ENCODE peak calls at places on chromosomes 3 and 15, in four cellular contexts. O, F, Y and P are unnamed samples.

GRCh38 chr15:86115138-86115801 is 35.6 kb downstream of the AGBL1 start:
- DNase-seq in O (no peak), F (no peak), Y (no peak), P (no peak)

GRCh38 chr15:98657721-98658120 is 9.4 kb downstream of the IGF1R start:
- DNase-seq in O (no peak), F (no peak), Y (no peak), P (no peak)

GRCh38 chr3:24683511-24684384 is 189.1 kb upstream of the THRB start:
- DNase-seq in O (no peak), F (peak), Y (no peak), P (peak)

GRCh38 chr15:97904196-97904572 is 56.3 kb upstream of the ARRDC4 start:
- DNase-seq in O (peak), F (peak), Y (peak), P (peak)

GRCh38 chr3:112027839-112028238 is 6.7 kb upstream of the TMPRSS7 start:
- DNase-seq in O (no peak), F (no peak), Y (no peak), P (no peak)

GRCh38 chr3:137172703-137173102 is 214.9 kb downstream of the IL20RB start:
- DNase-seq in O (no peak), F (no peak), Y (no peak), P (no peak)

GRCh38 chr15:70241561-70242320 is 144.0 kb upstream of the TLE3 start:
- DNase-seq in O (no peak), F (no peak), Y (no peak), P (peak)

GRCh38 chr3:155243512-155243921 is 50.0 kb downstream of the STRIT1 start:
- DNase-seq in O (no peak), F (peak), Y (no peak), P (no peak)

GRCh38 chr15:75145027-75145841 is 56.4 kb upstream of the C15orf39 start:
- DNase-seq in O (no peak), F (peak), Y (no peak), P (peak)

GRCh38 chr3:154193174-154193573 is 72.0 kb downstream of the ARHGEF26 start:
- DNase-seq in O (no peak), F (no peak), Y (no peak), P (no peak)

GRCh38 chr3:66744521-66744920 is 243.7 kb upstream of the LRIG1 start:
- DNase-seq in O (no peak), F (no peak), Y (no peak), P (no peak)

GRCh38 chr3:151404316-151404715 is 19.8 kb upstream of the P2RY12 start:
- DNase-seq in O (no peak), F (peak), Y (no peak), P (no peak)

GRCh38 chr3:99713440-99713839 is 75.0 kb downstream of the COL8A1 start:
- DNase-seq in O (no peak), F (no peak), Y (no peak), P (no peak)

DNA sequence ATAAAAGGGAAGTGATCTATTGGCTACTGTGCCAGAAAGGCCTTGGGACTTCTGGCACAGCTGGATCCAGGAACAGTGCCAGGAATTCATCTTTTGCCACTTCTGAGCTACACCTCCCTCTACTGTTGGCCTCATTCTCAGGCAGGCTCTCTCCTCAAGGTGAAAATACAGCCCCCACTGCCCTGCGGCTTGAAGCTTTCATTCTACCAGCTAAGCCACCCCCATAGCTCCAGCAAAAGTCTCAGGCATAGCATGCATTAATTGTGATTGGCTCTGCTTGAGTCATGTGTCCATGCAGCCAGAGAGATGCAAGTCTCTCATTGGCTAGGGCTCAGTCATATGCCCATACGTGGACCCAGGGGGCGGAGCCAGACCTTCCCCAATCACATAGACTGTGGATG is 142.4 kb downstream of the TPRA1 start:
- DNase-seq in O (no peak), F (no peak), Y (no peak), P (no peak)
- TF ChIP-seq CTCF in O (no peak), F (no peak), Y (no peak), P (no peak)

GRCh38 chr3:147120029-147120428 is 286.3 kb downstream of the ZIC4 start:
- DNase-seq in O (no peak), F (peak), Y (no peak), P (no peak)
- TF ChIP-seq CTCF in O (peak), F (peak), Y (peak), P (peak)

DNA sequence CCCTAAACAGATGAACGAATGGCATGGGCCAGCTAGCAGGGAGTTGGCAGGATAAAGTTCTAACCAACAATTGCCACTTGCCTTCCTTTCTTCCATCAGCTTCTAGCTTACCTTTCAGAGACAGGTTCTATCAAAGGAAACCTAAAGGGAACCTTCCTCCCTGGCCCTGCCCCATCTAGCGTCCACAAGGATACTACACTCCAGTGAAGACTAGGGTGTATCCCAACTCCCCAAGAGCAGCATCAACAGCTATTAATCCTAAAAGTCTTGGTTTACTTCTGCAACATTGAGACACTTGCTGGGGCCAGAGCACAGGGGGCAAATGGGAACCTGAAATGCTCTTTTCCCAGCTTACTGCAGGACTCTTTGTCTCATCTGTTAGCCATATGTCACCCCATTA is 37.0 kb upstream of the TMC3 start:
- DNase-seq in O (no peak), F (no peak), Y (no peak), P (no peak)
- TF ChIP-seq CTCF in O (no peak), F (no peak), Y (no peak), P (no peak)

DNA sequence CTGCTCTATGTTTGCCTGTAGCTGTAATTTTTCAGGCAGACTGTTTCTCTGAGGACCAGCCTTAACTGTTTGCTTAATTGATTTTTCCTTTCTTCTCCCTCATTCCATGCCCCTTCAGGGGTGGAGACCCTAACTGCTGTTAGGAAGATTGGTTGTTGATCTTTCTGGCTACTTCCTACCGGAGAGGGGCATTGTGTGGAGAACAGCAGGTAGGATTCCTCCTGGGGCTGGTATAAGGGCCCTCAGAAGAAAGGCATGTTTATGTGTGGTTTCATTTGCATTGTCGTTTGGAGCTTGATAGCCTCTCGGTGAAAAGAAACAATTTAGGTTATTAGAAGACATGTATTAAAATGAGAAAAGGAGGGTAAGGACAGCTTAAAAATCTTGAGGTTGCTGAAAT is 57.0 kb upstream of the GOLGA6L2 start:
- DNase-seq in O (no peak), F (no peak), Y (no peak), P (no peak)
- TF ChIP-seq CTCF in O (no peak), F (no peak), Y (no peak), P (no peak)

DNA sequence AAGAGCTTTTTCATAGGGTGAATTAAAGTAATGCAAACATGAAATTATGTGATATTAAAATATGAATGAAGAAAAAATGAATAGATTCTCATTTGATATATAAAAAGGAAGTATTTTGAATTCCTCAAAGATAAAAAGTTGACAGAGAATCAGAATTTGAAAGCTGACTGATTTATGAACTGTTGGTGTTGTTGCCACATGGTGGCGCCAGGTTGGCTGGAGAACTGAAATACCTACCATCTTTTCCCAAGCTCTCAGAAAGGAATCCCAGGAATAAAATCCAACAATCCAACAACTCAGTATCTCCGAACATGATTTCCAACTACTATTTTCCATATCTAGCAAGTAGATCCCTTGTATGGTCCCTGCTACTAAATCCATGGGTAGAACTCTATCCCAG is 3.1 kb downstream of the MYRIP start:
- DNase-seq in O (no peak), F (no peak), Y (no peak), P (no peak)
- TF ChIP-seq CTCF in O (peak), F (peak), Y (peak), P (peak)

GRCh38 chr3:12483872-12484197 is 445 bp upstream of the TSEN2 start:
- DNase-seq in O (no peak), F (no peak), Y (no peak), P (no peak)
- TF ChIP-seq CTCF in O (no peak), F (no peak), Y (no peak), P (no peak)

DNA sequence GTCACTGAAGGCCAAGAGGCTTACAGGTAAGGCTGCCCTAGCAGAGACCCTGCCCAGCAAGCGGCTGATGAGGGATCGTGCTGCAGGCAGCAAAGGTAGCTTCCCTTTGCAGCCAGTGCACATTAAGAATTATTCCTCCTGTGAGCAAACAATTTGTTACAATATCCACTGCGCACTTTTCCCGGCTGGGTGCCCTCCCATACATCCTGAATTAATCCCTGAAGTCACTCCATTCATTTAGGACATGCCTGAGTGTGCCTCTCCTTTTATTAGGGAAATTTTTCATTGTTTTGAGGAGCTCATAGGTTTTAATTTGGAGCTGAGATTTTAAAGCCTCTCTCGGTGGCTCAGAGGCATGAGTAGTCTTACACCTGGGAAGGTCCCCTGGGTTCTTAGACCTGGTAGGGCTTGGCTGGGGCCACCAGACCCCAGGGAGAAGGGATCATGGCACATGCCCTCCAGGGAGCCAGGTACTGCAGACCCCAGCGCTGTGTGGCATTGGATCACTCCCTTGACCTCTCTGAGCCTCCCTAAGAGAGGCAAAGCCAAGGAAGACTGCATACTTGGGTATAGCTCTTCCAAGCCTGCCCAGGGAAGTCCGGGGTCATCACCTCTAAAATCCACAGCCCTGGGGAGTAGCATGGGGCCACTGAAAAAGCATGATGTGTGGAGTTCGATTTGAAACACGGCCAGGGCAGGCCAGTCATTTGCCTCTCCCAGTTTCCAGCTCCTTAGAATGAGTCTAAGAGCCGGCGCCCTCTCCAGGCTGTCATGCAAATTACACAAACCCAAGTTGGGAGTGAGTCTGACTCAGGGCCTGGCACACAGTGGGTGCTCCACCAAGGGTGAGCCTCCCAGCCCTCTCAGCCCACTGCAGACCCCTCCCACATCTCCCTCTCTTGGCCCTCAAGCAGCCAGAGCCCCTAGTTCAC is 151.9 kb upstream of the LINGO1 start:
- DNase-seq in O (peak), F (peak), Y (peak), P (no peak)
- TF ChIP-seq CTCF in O (peak), F (peak), Y (peak), P (peak)

DNA sequence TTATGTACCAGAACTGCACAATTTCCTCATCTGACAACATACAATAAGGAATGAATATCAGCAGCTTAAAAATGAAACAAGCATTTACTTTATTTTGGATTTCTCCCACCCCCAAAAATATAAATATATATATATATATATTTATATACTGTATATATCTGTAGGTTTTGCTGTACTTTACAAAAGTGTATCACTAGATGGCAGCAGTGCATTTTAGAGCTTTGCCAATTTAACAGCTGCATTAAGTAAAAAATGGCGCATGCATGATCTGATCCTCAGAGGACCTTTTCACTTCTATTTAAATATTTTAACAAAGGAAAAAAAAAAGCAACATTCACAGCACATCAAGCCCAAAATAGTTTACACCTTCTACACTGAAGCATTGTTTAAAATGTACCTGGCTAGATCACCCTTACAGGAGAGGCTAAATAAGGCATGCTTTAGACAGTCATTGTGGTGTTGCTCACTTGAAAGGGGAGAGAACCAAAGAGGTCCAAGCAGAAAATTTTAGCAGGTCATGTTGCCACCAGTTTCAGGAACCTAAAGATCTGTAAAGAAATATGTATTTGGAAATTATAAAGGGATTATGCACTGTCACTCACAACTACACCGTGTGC is 72.6 kb downstream of the NPTN start:
- DNase-seq in O (no peak), F (peak), Y (peak), P (peak)
- TF ChIP-seq CTCF in O (peak), F (peak), Y (peak), P (peak)

DNA sequence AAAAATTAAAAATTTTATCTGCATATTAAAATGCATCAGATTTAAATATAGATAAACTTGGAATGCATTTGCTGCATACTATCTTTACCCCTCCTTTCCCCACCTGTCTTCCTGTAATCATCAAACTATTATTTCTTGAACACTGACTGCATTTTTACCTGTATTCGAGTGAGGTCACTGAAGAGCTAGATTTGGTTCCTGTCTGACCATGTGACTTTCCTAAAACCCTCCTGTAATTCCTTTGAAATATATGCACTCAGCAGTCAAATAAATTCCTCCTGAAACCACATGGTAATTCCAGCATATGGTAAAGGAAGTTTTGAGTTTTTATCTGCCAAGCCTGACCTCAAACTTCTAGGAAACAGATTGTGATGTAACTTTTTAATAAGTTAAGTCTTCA is 445.6 kb upstream of the FRG2C start:
- DNase-seq in O (no peak), F (no peak), Y (no peak), P (no peak)
- TF ChIP-seq CTCF in O (no peak), F (no peak), Y (no peak), P (no peak)

DNA sequence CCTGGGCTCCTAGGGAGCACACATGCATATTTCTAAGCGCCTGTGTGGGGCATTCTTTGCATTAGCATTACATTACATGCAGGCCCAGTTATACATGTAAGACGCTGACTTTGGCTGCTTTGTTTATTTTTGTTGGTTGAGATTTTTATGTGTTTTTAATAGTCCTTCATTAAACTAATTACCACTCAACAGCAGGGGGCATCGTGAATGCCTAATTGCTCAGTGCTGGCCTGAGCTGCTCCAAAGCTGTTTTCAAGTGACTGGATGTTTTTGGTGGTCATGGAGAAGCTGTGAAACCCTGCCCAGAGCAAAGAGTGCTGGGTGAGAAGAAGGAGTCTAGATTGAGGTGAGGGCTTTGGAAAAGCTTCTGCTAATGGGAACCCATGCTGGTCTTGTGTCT is 41.5 kb downstream of the GPD1L start:
- DNase-seq in O (no peak), F (no peak), Y (peak), P (no peak)
- TF ChIP-seq CTCF in O (peak), F (peak), Y (peak), P (no peak)